ENCODE peak calls at places on chromosomes 16 and 17, in seven cellular contexts. S is dorsolateral prefrontal cortex, E is neural progenitor cell, F is heart right ventricle, U is fibroblast of the aortic adventitia, N is cardiac muscle cell, R is fibroblast of lung. Q is an unnamed sample.

GRCh38 chr17:18267366-18267765 is 6.9 kb downstream of the MIEF2 start:
- DNase-seq in S (no peak), E (no peak), F (no peak), U (no peak), N (no peak), R (no peak), Q (no peak)

GRCh38 chr17:81481011-81481799 is 31.4 kb downstream of the ACTG1 start:
- DNase-seq in S (peak; percentile 79), E (peak; percentile 87), F (peak; percentile 85), U (peak; percentile 52), N (peak; percentile 88), R (peak; percentile 61), Q (peak; percentile 45)

GRCh38 chr17:39209317-39210092 is 9.4 kb downstream of the RPL19 start:
- DNase-seq in S (peak; percentile 49), E (peak; percentile 57), F (peak; percentile 74), U (peak; percentile 50), N (peak; percentile 75), R (peak; percentile 77), Q (peak; percentile 43)

GRCh38 chr17:43877031-43877430 is 30.1 kb downstream of the CD300LG start:
- DNase-seq in S (no peak), E (no peak), F (no peak), U (no peak), N (no peak), R (no peak), Q (no peak)

GRCh38 chr16:87631067-87631466 is 28.8 kb downstream of the JPH3 start:
- DNase-seq in S (no peak), E (no peak), F (no peak), U (no peak), N (no peak), R (no peak), Q (no peak)

GRCh38 chr17:78891406-78892061 is 11.5 kb downstream of the CEP295NL start:
- DNase-seq in S (no peak), E (no peak), F (no peak), U (no peak), N (no peak), R (no peak), Q (no peak)

GRCh38 chr16:80973991-80974390 is 32.7 kb downstream of the CMC2 start:
- DNase-seq in S (no peak), E (no peak), F (no peak), U (no peak), N (no peak), R (no peak), Q (no peak)

GRCh38 chr17:35313875-35314409 is 59.5 kb downstream of the SLFN11 start:
- DNase-seq in S (no peak), E (no peak), F (peak; percentile 79), U (no peak), N (no peak), R (no peak), Q (no peak)

GRCh38 chr16:2428051-2428786 is 1.0 kb upstream of the CCNF start:
- DNase-seq in S (no peak), E (peak; percentile 64), F (peak; percentile 33), U (peak; percentile 7), N (peak; percentile 26), R (peak; percentile 26), Q (no peak)

GRCh38 chr16:85056211-85056748 is 28.7 kb downstream of the KIAA0513 start:
- DNase-seq in S (no peak), E (peak; percentile 47), F (no peak), U (peak; percentile 43), N (peak; percentile 49), R (peak; percentile 31), Q (peak; percentile 38)

GRCh38 chr17:9053406-9053805 is 32.1 kb downstream of the NTN1 start:
- DNase-seq in S (no peak), E (no peak), F (no peak), U (no peak), N (no peak), R (no peak), Q (no peak)

GRCh38 chr17:9055281-9055680 is 34.0 kb downstream of the NTN1 start:
- DNase-seq in S (no peak), E (no peak), F (no peak), U (no peak), N (no peak), R (no peak), Q (no peak)

GRCh38 chr17:9052921-9053320 is 31.6 kb downstream of the NTN1 start:
- DNase-seq in S (no peak), E (no peak), F (no peak), U (no peak), N (no peak), R (no peak), Q (peak; percentile 20)

GRCh38 chr17:9054146-9054545 is 32.8 kb downstream of the NTN1 start:
- DNase-seq in S (no peak), E (peak; percentile 62), F (no peak), U (no peak), N (no peak), R (no peak), Q (no peak)

DNA sequence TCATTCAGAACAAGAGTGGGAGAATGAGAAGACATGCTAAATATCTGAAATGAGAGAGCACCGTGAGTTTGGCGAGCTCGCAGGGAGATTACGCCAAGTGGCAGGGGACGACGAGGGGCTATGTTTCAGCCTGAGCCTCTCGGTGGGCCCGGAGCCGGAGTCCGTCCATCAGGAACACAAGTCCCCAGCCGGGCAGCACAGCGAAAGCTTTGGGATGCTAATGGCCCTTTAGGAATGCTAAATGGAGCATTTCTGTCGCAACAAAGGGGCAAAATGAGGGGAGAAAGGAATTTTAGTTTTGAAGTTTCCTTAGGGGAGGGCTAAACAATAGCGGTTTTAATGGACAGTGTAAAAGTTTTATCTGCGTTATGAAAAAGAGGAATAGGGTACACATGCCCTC is 33.3 kb downstream of the NTN1 start:
- DNase-seq in S (no peak), E (peak; percentile 88), F (no peak), U (no peak), N (no peak), R (no peak), Q (no peak)
- H3K4me3 ChIP-seq in S (no peak overlapping the region), E (peak overlapping the region; percentile 16), F (no peak overlapping the region), U (no peak overlapping the region), N (no peak overlapping the region), R (no peak overlapping the region), Q (no peak overlapping the region)

DNA sequence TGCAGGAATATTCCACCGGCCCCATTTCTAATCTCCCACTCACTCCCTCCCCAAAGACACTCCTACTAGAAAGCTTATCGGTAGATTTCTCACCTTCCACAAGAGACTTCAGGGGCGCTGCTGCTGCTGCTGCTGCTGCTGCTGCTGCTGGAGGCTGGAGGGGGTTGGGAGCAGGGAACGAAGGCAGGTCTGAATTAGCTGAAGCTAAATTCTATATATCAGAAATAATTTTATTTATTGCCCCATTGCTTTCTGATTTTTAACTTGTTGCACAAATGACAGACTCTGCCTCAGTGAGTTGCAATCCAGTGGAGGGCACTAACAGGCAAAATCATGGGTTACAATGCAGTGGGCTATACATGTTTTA is 25.8 kb upstream of the HLF start:
- DNase-seq in S (peak; percentile 31), E (peak; percentile 42), F (no peak), U (no peak), N (peak; percentile 51), R (no peak), Q (no peak)
- TF ChIP-seq CTCF in S (no peak), E (peak; percentile 20), F (no peak), U (no peak), N (no peak), R (no peak), Q (no peak)

DNA sequence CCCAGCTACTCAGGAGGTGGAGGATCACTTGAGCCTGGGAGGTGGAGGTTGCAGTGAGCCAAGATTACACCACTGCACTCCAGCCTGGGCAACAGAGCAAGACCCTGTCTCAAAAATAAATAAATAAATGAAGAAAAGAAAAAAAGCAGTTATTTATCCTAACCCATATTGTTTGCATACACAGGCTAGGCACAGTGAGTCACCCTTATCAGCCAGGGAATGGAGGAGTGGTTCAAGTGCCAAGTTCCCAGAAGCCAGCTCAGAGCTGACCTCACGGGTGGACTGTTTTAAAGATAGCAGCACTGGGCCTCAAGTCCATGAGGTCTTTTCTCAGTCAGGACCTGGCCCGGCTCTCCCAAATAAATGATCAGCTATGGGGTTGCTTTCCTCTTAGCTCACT is 22.7 kb upstream of the MGAT5B start:
- DNase-seq in S (no peak), E (no peak), F (no peak), U (peak; percentile 71), N (no peak), R (peak; percentile 36), Q (no peak)
- H3K4me3 ChIP-seq in S (no peak overlapping the region), E (no peak overlapping the region), F (no peak overlapping the region), U (no peak overlapping the region), N (no peak overlapping the region), R (no peak overlapping the region), Q (no peak overlapping the region)

GRCh38 chr16:29312835-29313558 is 93.5 kb downstream of the NPIPB11 start:
- DNase-seq in S (peak; percentile 22), E (peak; percentile 22), F (no peak), U (no peak), N (no peak), R (no peak), Q (no peak)

GRCh38 chr16:29313559-29313887 is 93.0 kb downstream of the NPIPB11 start:
- DNase-seq in S (no peak), E (no peak), F (no peak), U (no peak), N (no peak), R (no peak), Q (no peak)

GRCh38 chr16:29311636-29312344 is 94.7 kb downstream of the NPIPB11 start:
- DNase-seq in S (no peak), E (no peak), F (no peak), U (no peak), N (no peak), R (no peak), Q (no peak)

GRCh38 chr16:29308644-29309546 is 97.6 kb downstream of the NPIPB11 start:
- DNase-seq in S (no peak), E (no peak), F (no peak), U (no peak), N (no peak), R (no peak), Q (no peak)

GRCh38 chr16:29310852-29311314 is 95.6 kb downstream of the NPIPB11 start:
- DNase-seq in S (peak; percentile 33), E (no peak), F (peak; percentile 9), U (peak; percentile 76), N (no peak), R (peak; percentile 11), Q (peak; percentile 49)
- TF ChIP-seq CTCF in S (no peak), E (no peak), F (peak; percentile 21), U (peak; percentile 53), N (no peak), R (peak; percentile 21), Q (peak; percentile 36)

DNA sequence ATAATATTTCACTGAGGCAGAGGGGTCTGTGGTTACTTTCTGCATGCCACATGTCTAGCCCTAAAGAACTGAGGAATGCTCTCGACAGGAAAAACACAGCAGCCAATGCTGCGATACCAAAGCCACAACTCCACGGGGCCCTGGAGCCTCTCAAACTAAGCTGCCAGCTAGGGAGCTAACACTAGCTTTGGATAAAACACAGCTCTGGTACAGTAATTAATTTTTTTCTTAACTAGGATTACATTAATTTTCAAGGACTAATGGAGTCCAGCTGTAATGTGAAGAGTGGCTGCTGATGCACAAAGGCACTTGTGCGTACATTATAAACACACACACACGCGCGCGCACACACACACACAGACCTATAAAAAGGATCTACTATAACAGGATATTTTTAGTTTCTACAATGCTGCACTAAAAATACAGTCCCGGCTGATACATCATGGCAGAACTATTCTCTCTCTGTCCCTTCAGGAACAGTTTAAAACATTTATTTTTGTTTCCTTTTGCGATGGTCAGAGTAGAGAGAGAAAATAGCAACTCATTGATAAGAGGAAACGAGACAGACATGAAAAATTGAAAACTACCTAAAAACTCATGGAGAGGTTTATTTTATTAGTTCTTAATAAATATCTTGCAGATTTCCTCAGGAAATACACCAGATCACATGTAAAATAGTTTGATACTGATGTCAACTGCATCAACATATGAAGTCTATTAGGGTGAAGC is 88.5 kb downstream of the SMG6 start:
- DNase-seq in S (no peak), E (peak; percentile 15), F (peak; percentile 64), U (peak; percentile 84), N (peak; percentile 68), R (peak; percentile 93), Q (peak; percentile 80)
- H3K4me3 ChIP-seq in S (no peak overlapping the region), E (no peak overlapping the region), F (peak overlapping the region; percentile 10), U (peak overlapping the region; percentile 51), N (peak overlapping the region; percentile 1), R (peak overlapping the region; percentile 10), Q (peak overlapping the region; percentile 39)

Q was measured in AG10803.